ENCODE peak calls at places on chromosomes 12 and 14, in four cellular contexts. E, G, L and Y are unnamed samples.
A peak's percentile ranks its signal among the peaks of the same experiment; 100 is the strongest.

GRCh38 chr12:4769073-4769472 is 48.9 kb downstream of the GALNT8 start:
- DNase-seq in L (no peak), E (no peak), G (no peak), Y (no peak)

GRCh38 chr14:84458881-84459280 is 1071.1 kb upstream of the FLRT2 start:
- DNase-seq in E (no peak), L (no peak), G (no peak), Y (no peak)

GRCh38 chr12:105020241-105020962 is 34.3 kb downstream of the NOPCHAP1 start:
- DNase-seq in G (no peak), E (no peak), L (no peak), Y (no peak)

GRCh38 chr14:104841730-104842129 is 23.3 kb upstream of the CEP170B start:
- DNase-seq in L (no peak), E (no peak), G (no peak), Y (no peak)

GRCh38 chr12:108525681-108526080 is 10.6 kb downstream of the FICD start:
- DNase-seq in L (no peak), G (no peak), E (no peak), Y (no peak)

GRCh38 chr14:53190938-53191337 is 37.8 kb upstream of the DDHD1 start:
- DNase-seq in E (no peak), G (no peak), L (no peak), Y (no peak)

GRCh38 chr14:21852061-21852664 is 178.5 kb upstream of the OR4E1 start:
- DNase-seq in E (peak; percentile 47), L (no peak), G (peak; percentile 4), Y (no peak)

GRCh38 chr12:48970702-48971334 is 717 bp downstream of the WNT10B start:
- DNase-seq in E (no peak), G (peak; percentile 31), L (no peak), Y (no peak)

GRCh38 chr12:46300906-46301305 is 32.1 kb upstream of the SLC38A1 start:
- DNase-seq in E (no peak), G (no peak), L (no peak), Y (no peak)

GRCh38 chr12:101795013-101795412 is 35.7 kb downstream of the GNPTAB start:
- DNase-seq in L (no peak), E (no peak), G (no peak), Y (no peak)

GRCh38 chr14:20775043-20775442 is 6.0 kb upstream of the RNASE6 start:
- DNase-seq in E (no peak), G (no peak), L (no peak), Y (no peak)

GRCh38 chr12:65568517-65568916 is 255.8 kb upstream of the HMGA2 start:
- DNase-seq in E (no peak), G (no peak), L (no peak), Y (peak; percentile 42)

DNA sequence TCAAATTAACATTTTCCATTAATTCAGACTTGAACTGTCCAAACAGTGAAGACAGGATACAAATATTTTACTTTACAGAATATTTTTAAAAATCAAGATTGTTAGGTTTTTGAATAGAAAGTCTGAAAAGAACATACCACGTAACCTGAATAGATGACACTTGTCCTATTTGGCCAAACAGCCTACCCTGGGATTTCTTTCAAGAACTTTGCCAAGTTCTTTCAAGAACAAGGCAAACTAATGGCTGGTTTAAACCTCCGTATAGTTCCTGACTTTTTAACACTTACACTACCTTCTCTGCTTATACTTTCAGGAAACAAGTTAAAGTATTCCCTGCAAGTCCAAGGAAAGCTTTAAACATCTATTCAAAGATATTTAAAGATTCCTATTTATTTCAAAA is 35.0 kb downstream of the MAP4K5 start:
- DNase-seq in L (no peak), G (no peak), E (no peak), Y (no peak)
- TF ChIP-seq POLR2AphosphoS2 in L (no peak), G (no peak), E (no peak), Y (no peak)

GRCh38 chr14:99601301-99601945 is 2.6 kb downstream of the CCDC85C start:
- DNase-seq in L (no peak), G (no peak), E (peak; percentile 49), Y (no peak)

GRCh38 chr14:99603965-99604765 is at the start of gene CCDC85C:
- DNase-seq in G (peak; percentile 95), E (peak; percentile 81), L (peak; percentile 32), Y (peak; percentile 91)

GRCh38 chr14:99603471-99603933 is 505 bp downstream of the CCDC85C start:
- DNase-seq in E (no peak), L (no peak), G (no peak), Y (no peak)

GRCh38 chr14:99602054-99602787 is 1.8 kb downstream of the CCDC85C start:
- DNase-seq in L (no peak), E (peak; percentile 31), G (no peak), Y (peak; percentile 47)

GRCh38 chr14:99602788-99603415 is 1.1 kb downstream of the CCDC85C start:
- DNase-seq in G (no peak), L (no peak), E (no peak), Y (no peak)
- TF ChIP-seq POLR2AphosphoS2 in G (no peak), L (no peak), E (no peak), Y (no peak)

GRCh38 chr14:32821989-32822653 is 116.6 kb upstream of the NPAS3 start:
- DNase-seq in G (no peak), L (no peak), E (no peak), Y (no peak)
- TF ChIP-seq POLR2AphosphoS2 in G (no peak), L (no peak), E (no peak), Y (no peak)

DNA sequence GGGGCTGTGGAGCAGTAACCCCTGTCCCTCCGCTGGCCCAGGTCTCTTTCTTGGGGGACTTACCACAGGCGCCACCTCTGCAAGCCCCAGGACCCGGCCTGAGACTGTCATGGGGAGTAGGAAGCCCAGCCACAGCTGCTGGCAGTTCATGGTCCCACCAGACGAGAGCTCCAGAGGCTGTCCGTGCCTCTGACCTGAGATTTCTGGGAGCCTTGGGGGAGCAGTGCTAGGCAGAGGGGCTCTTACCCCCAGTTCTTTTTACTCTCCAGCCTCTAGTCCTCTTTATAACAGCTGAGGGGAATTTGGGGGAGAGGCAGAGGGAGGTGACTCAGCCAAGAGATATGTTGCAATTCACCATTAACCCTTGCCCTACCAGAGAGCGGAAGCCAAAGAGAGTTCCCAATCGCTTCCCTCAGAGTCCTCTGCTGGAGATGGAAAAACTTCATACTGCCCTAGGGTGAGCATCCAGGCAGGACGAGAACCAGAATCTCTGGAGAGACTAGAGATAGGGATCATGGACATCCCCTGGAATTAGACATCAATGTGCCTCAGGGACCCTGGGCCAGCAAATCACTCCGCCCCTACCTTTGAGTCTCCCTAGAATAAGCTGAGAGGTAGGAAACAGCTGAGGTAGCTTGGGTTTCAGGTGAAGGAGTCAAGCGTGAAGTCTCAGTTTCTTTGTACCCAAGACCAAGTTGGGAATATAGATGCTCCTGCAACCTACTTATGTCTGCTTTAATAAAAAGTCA is at the start of gene MMP19:
- DNase-seq in L (no peak), E (peak; percentile 46), G (peak; percentile 68), Y (peak; percentile 21)
- TF ChIP-seq POLR2AphosphoS2 in L (no peak), E (no peak), G (no peak), Y (no peak)

GRCh38 chr12:9626291-9626690 is 18.6 kb upstream of the KLRB1 start:
- DNase-seq in E (no peak), G (no peak), L (no peak), Y (no peak)
- TF ChIP-seq POLR2AphosphoS2 in E (no peak), G (no peak), L (no peak), Y (no peak)

GRCh38 chr12:122483969-122484368 is 16.8 kb downstream of the ZCCHC8 start:
- DNase-seq in E (no peak), G (no peak), L (no peak), Y (no peak)
- TF ChIP-seq POLR2AphosphoS2 in E (no peak), G (no peak), L (no peak), Y (no peak)

GRCh38 chr12:21827135-21827534 is 52.6 kb upstream of the KCNJ8 start:
- DNase-seq in G (no peak), E (no peak), L (no peak), Y (no peak)

GRCh38 chr12:21828779-21829178 is 54.3 kb upstream of the KCNJ8 start:
- DNase-seq in G (no peak), E (no peak), L (no peak), Y (no peak)

GRCh38 chr12:21826549-21826940 is 52.0 kb upstream of the KCNJ8 start:
- DNase-seq in E (peak; percentile 3), L (no peak), G (no peak), Y (no peak)

GRCh38 chr12:21828111-21828775 is 53.7 kb upstream of the KCNJ8 start:
- DNase-seq in G (no peak), E (no peak), L (no peak), Y (no peak)

GRCh38 chr12:21831671-21832357 is 57.3 kb upstream of the KCNJ8 start:
- DNase-seq in L (no peak), E (no peak), G (no peak), Y (no peak)
- TF ChIP-seq POLR2AphosphoS2 in L (no peak), E (no peak), G (no peak), Y (no peak)